ENCODE peak calls at places on chromosomes 1 and 21, in seven cellular contexts. J is K562, X is HCT116, P is Panc1, Y is stomach, M is breast epithelium, H is GM23338. V is an unnamed sample.
A peak's percentile ranks its signal among the peaks of the same experiment; 100 is the strongest.

GRCh38 chr1:201254625-201255469 is 28.5 kb upstream of the PKP1 start:
- DNase-seq in X (peak; percentile 27), H (peak; percentile 71), Y (peak; percentile 72), M (peak; percentile 72), J (peak; percentile 91), P (no peak), V (peak; percentile 93)

GRCh38 chr1:115340879-115341278 is 2.8 kb upstream of the NGF start:
- DNase-seq in P (no peak), J (no peak), Y (no peak), H (no peak), X (no peak), M (no peak), V (no peak)

GRCh38 chr21:32712043-32712442 is 15.8 kb downstream of the SYNJ1 start:
- DNase-seq in J (no peak), X (no peak), Y (no peak), H (no peak), P (no peak), M (no peak), V (peak; percentile 26)

GRCh38 chr1:33161061-33161681 is 20.7 kb downstream of the TRIM62 start:
- DNase-seq in X (no peak), M (no peak), J (no peak), H (no peak), P (no peak), Y (no peak), V (no peak)

GRCh38 chr1:162905759-162906158 is 44.8 kb upstream of the CCDC190 start:
- DNase-seq in M (no peak), H (no peak), Y (no peak), P (peak; percentile 70), J (no peak), X (no peak), V (no peak)

GRCh38 chr1:201562659-201563405 is 23.9 kb downstream of the NAV1 start:
- DNase-seq in Y (no peak), H (no peak), M (no peak), P (no peak), J (no peak), X (no peak), V (no peak)

GRCh38 chr1:44678626-44679025 is 4.1 kb downstream of the ARMH1 start:
- DNase-seq in Y (no peak), X (no peak), M (peak; percentile 9), J (no peak), H (no peak), P (no peak), V (no peak)

GRCh38 chr1:47436979-47437517 is 796 bp upstream of the FOXD2 start:
- DNase-seq in Y (no peak), H (peak; percentile 37), J (no peak), P (no peak), X (no peak), M (no peak), V (peak; percentile 46)

GRCh38 chr21:26962516-26963305 is 4.2 kb downstream of the ADAMTS5 start:
- DNase-seq in Y (no peak), H (no peak), M (no peak), J (no peak), X (no peak), P (no peak), V (no peak)

GRCh38 chr1:52636701-52637695 is 4.0 kb downstream of the SHISAL2A start:
- DNase-seq in H (no peak), Y (no peak), P (no peak), J (no peak), M (no peak), X (no peak), V (peak; percentile 46)

GRCh38 chr1:12654657-12655056 is 10.8 kb downstream of the AADACL4 start:
- DNase-seq in J (no peak), M (no peak), Y (peak; percentile 69), H (no peak), X (no peak), P (no peak), V (no peak)

GRCh38 chr1:231919269-231919886 is 292.8 kb downstream of the DISC1 start:
- DNase-seq in J (no peak), X (no peak), H (no peak), M (no peak), Y (no peak), P (no peak), V (no peak)

GRCh38 chr1:110123224-110123623 is 11.0 kb downstream of the UBL4B start:
- DNase-seq in M (no peak), H (no peak), P (no peak), X (no peak), J (no peak), Y (no peak), V (no peak)

GRCh38 chr1:103525114-103525606 is 339 bp upstream of the RNPC3 start:
- DNase-seq in M (no peak), X (no peak), H (peak; percentile 71), P (no peak), Y (no peak), J (peak; percentile 70), V (no peak)

GRCh38 chr1:67787746-67788145 is 45.5 kb downstream of the GNG12 start:
- DNase-seq in P (no peak), M (no peak), J (no peak), X (no peak), Y (no peak), H (no peak), V (no peak)

GRCh38 chr21:16993416-16994044 is 519.3 kb upstream of the CXADR start:
- DNase-seq in X (no peak), P (no peak), J (no peak), H (no peak), M (no peak), Y (no peak), V (no peak)

GRCh38 chr1:156848461-156849150 is 10.3 kb downstream of the INSRR start:
- DNase-seq in Y (peak; percentile 73), J (peak; percentile 72), X (no peak), H (peak; percentile 85), P (no peak), M (no peak), V (no peak)

GRCh38 chr1:33346921-33347649 is 26.2 kb upstream of the A3GALT2 start:
- DNase-seq in X (peak; percentile 40), M (no peak), J (peak; percentile 36), P (peak; percentile 96), Y (peak; percentile 50), H (no peak), V (no peak)

GRCh38 chr1:90925928-90926869 is 95.6 kb downstream of the ZNF644 start:
- DNase-seq in X (no peak), H (peak; percentile 65), P (peak; percentile 2), Y (no peak), J (peak; percentile 66), M (no peak), V (no peak)

GRCh38 chr1:229121845-229122436 is 149.0 kb upstream of the RAB4A start:
- DNase-seq in X (no peak), Y (no peak), H (peak; percentile 42), M (no peak), J (no peak), P (no peak), V (no peak)

DNA sequence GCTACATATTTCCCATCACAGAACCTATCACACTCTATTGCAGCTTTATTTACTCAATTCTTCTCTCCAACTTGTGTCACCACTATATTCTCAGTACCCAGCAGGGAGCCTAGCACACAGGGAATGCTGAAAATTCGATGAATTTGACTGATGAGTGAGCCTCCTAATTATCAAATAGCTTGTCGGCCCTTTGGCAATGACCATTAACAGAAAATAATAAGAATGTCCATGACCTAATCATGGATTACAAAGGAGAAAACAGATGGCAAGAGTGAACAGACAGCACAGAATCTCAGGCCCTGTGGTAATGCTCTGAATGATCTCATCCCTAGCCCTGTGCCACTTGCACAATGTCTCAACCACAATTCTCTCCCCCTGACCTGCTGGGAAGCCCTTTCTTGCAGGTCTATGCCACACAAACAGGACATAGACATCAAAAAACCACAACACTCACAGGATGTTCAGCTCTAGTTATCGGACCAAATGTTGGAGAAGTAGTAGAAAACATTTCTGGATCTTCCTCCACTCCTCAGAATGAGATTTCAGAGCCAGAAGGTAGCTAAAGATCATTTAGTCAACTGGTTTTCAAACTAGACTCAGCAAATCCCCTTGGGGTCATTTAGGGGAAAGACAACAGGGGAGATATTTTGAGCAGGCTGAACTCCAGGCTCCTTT is 68.4 kb downstream of the LUZP1 start:
- DNase-seq in X (no peak), P (peak; percentile 68), M (no peak), H (peak; percentile 60), Y (peak; percentile 30), J (no peak), V (no peak)
- TF ChIP-seq POLR2AphosphoS5 in X (no peak), P (no peak), M (peak; percentile 76), H (no peak), Y (peak; percentile 61), J (no peak), V (no peak)

DNA sequence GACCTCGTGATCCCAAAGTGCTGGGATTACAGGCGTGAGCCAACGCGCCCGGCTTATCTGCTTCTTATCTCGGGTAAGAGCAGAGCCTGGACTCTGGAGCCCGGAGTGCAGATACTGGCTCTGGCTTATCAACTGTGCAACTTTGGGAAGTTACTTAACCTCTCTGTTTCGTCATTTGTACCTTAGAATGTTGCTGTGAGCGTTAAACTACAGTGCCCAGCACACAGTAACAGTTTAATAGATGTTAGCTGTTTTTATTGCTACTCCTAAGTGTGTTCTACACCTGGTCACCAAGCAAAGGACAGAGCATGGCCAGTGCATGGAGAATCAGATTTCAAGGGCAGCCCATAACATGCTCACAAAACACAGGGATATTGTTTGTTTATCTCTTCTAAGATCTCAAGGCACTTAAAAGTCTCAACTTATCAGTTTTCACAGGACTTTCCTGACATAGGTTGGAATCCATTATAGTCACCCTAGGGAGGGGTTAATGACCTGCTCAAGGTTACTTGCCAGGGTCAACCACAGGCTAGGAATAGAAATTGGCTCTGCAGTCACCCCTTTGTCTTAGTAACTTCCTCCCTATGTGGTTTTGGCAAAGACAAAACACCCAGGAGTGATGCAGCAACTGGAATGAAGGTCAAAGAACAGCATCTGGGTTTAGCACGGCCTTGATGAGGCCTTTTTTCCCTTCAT is 22.5 kb upstream of the SRP9 start:
- DNase-seq in H (no peak), J (no peak), P (peak; percentile 58), Y (peak; percentile 60), M (no peak), X (no peak), V (no peak)
- TF ChIP-seq POLR2AphosphoS5 in H (no peak), J (no peak), P (no peak), Y (peak; percentile 45), M (peak; percentile 31), X (no peak), V (no peak)

GRCh38 chr1:221698579-221699349 is 43.1 kb downstream of the DUSP10 start:
- DNase-seq in X (no peak), Y (no peak), H (no peak), M (no peak), P (no peak), J (no peak), V (no peak)
- TF ChIP-seq POLR2AphosphoS5 in X (no peak), Y (no peak), H (no peak), M (no peak), P (no peak), J (no peak), V (no peak)

DNA sequence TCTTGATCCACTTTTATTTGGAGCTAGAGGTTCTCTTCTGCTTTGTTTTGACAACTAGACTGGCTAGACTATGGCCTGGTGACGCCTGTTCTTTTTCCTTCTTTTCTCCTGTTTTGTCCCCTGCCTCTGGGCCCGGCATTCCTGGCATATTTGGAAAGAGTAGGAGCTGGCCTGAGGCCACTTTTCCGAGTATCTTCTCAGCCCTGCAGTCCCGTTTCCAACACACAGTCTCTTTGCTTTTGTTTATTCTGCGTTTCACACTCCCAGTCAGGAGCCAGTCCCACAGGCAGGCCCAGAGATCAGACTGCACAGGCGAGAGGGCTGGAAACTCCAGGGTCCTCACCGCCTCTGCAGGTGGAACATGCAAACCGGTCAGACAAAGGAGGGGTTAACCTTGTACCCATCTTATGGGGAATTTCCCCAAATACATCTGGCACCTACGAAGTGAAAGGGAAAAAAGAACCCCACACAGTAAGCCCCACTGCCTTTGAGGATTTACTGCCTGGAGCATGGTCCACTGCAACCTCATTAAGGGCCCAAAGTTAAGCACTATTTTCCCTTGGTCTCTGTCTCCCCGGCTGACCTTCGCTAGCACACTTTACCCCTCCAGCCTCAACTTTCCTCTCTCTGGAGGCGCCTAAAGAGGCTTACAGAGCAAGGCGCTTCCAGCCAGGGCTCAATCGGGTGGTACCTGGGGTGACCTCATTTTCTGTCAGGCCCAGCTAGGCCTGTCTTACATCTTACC is 141.1 kb downstream of the TOMM20 start:
- DNase-seq in Y (peak; percentile 79), P (no peak), M (peak; percentile 84), H (peak; percentile 85), X (no peak), J (no peak), V (no peak)
- TF ChIP-seq POLR2AphosphoS5 in Y (peak; percentile 59), P (peak; percentile 33), M (peak; percentile 79), H (no peak), X (no peak), J (no peak), V (no peak)

V was measured in GM12891.